ENCODE peak calls at places on chromosome 14, in seven cellular contexts. D is cortex of kidney; M is iPS-NIHi11; I is right atrium auricular region; Z is T-helper 17 cell; O is brain microvascular endothelial cell; W is CD8-positive, alpha-beta memory T cell. S is an unnamed sample.

GRCh38 chr14:95564060-95564459 is 29.2 kb downstream of the GLRX5 start:
- DNase-seq in I (no peak), O (no peak), Z (no peak), M (no peak), D (no peak), W (no peak), S (no peak)

GRCh38 chr14:102096569-102097188 is 9.8 kb upstream of the HSP90AA1 start:
- DNase-seq in M (peak; percentile 76), I (peak; percentile 88), D (no peak), W (peak; percentile 51), Z (peak; percentile 65), O (peak; percentile 70), S (peak; percentile 62)

GRCh38 chr14:58747181-58747580 is 109.4 kb downstream of the DACT1 start:
- DNase-seq in D (no peak), M (no peak), O (peak; percentile 68), I (peak; percentile 79), W (no peak), Z (no peak), S (peak; percentile 61)

GRCh38 chr14:69107407-69108003 is 45.4 kb downstream of the DCAF5 start:
- DNase-seq in Z (no peak), W (peak; percentile 33), O (peak; percentile 60), D (no peak), I (no peak), M (peak; percentile 68), S (peak; percentile 44)

GRCh38 chr14:61453103-61453767 is 131.9 kb downstream of the PRKCH start:
- DNase-seq in I (no peak), D (no peak), Z (no peak), W (no peak), O (no peak), M (no peak), S (no peak)

GRCh38 chr14:104935026-104935650 is 10.5 kb downstream of the PLD4 start:
- DNase-seq in M (no peak), O (no peak), D (no peak), I (no peak), W (no peak), Z (no peak), S (no peak)

GRCh38 chr14:91264151-91265150 is 19.9 kb upstream of the GPR68 start:
- DNase-seq in M (peak; percentile 64), Z (no peak), O (no peak), I (no peak), D (no peak), W (peak; percentile 25), S (no peak)

GRCh38 chr14:95469134-95469481 is 47.3 kb downstream of the SYNE3 start:
- DNase-seq in Z (no peak), M (no peak), O (no peak), I (no peak), D (no peak), W (no peak), S (no peak)

S was measured in CD14-positive monocyte.